ENCODE peak calls at places on chromosomes 3 and 15, in nine cellular contexts. P is A549; Q is IMR-90; D is sigmoid colon; I is adrenal gland; H is effector memory CD4-positive, alpha-beta T cell; B is epithelial cell of prostate; X is psoas muscle; K is fibroblast of lung. T is an unnamed sample.

GRCh38 chr15:77582763-77583162 is 49.9 kb downstream of the LINGO1 start:
- DNase-seq in P (no peak), Q (no peak), D (no peak), I (no peak), H (no peak), B (no peak), X (no peak), K (no peak), T (no peak)

GRCh38 chr3:164186095-164186494 is 892.2 kb downstream of the SI start:
- DNase-seq in P (no peak), Q (no peak), D (no peak), I (no peak), H (no peak), B (no peak), X (no peak), K (no peak), T (no peak)

GRCh38 chr15:69749797-69750196 is 297.2 kb downstream of the RPLP1 start:
- DNase-seq in P (peak; percentile 20), Q (no peak), D (no peak), I (no peak), H (no peak), B (no peak), X (no peak), K (peak; percentile 17), T (no peak)

GRCh38 chr3:52455283-52456168 is at the start of gene NISCH:
- DNase-seq in P (peak; percentile 68), Q (peak; percentile 65), D (peak; percentile 94), I (peak; percentile 84), H (peak; percentile 95), B (no peak), X (peak; percentile 96), K (peak; percentile 66), T (peak; percentile 73)

GRCh38 chr3:172140499-172141391 is 101.4 kb downstream of the FNDC3B start:
- DNase-seq in P (peak; percentile 94), Q (peak; percentile 98), D (peak; percentile 78), I (no peak), H (no peak), B (peak; percentile 93), X (no peak), K (peak; percentile 97), T (no peak)

GRCh38 chr15:84570164-84570692 is 30.6 kb upstream of the ZSCAN2 start:
- DNase-seq in P (peak; percentile 48), Q (no peak), D (peak; percentile 80), I (peak; percentile 65), H (peak; percentile 29), B (no peak), X (peak; percentile 81), K (no peak), T (no peak)

GRCh38 chr3:106945435-106945834 is 431.8 kb upstream of the CCDC54 start:
- DNase-seq in P (no peak), Q (peak; percentile 20), D (no peak), I (no peak), H (no peak), B (no peak), X (no peak), K (peak; percentile 46), T (no peak)

GRCh38 chr3:125589743-125590142 is 5.6 kb downstream of the OSBPL11 start:
- DNase-seq in P (no peak), Q (no peak), D (no peak), I (no peak), H (no peak), B (no peak), X (no peak), K (no peak), T (no peak)

GRCh38 chr3:123764642-123765041 is 119.5 kb downstream of the MYLK start:
- DNase-seq in P (no peak), Q (no peak), D (no peak), I (no peak), H (no peak), B (no peak), X (no peak), K (no peak), T (no peak)

GRCh38 chr3:14508966-14509795 is 31.0 kb downstream of the GRIP2 start:
- DNase-seq in P (peak; percentile 48), Q (peak; percentile 18), D (peak; percentile 74), I (peak; percentile 57), H (peak; percentile 23), B (no peak), X (peak; percentile 88), K (peak; percentile 17), T (no peak)

GRCh38 chr3:188198760-188199327 is 44.9 kb downstream of the LPP start:
- DNase-seq in P (no peak), Q (no peak), D (peak; percentile 91), I (no peak), H (no peak), B (no peak), X (no peak), K (no peak), T (no peak)

GRCh38 chr3:71510485-71510884 is 73.0 kb downstream of the FOXP1 start:
- DNase-seq in P (peak; percentile 46), Q (peak; percentile 64), D (no peak), I (peak; percentile 40), H (no peak), B (no peak), X (no peak), K (peak; percentile 43), T (no peak)

GRCh38 chr3:62727981-62728380 is 147.2 kb downstream of the CADPS start:
- DNase-seq in P (no peak), Q (no peak), D (no peak), I (no peak), H (no peak), B (no peak), X (no peak), K (no peak), T (no peak)

GRCh38 chr3:111803123-111803593 is 55.9 kb upstream of the PHLDB2 start:
- DNase-seq in P (peak; percentile 93), Q (peak; percentile 97), D (peak; percentile 90), I (peak; percentile 64), H (no peak), B (peak; percentile 66), X (peak; percentile 85), K (peak; percentile 99), T (peak; percentile 79)

GRCh38 chr15:64667736-64668161 is 107.6 kb downstream of the RBPMS2 start:
- DNase-seq in P (no peak), Q (peak; percentile 86), D (no peak), I (no peak), H (no peak), B (no peak), X (no peak), K (no peak), T (no peak)

GRCh38 chr15:82648257-82649103 is 1.3 kb upstream of the CPEB1 start:
- DNase-seq in P (no peak), Q (no peak), D (no peak), I (peak; percentile 20), H (no peak), B (no peak), X (no peak), K (peak; percentile 16), T (no peak)

DNA sequence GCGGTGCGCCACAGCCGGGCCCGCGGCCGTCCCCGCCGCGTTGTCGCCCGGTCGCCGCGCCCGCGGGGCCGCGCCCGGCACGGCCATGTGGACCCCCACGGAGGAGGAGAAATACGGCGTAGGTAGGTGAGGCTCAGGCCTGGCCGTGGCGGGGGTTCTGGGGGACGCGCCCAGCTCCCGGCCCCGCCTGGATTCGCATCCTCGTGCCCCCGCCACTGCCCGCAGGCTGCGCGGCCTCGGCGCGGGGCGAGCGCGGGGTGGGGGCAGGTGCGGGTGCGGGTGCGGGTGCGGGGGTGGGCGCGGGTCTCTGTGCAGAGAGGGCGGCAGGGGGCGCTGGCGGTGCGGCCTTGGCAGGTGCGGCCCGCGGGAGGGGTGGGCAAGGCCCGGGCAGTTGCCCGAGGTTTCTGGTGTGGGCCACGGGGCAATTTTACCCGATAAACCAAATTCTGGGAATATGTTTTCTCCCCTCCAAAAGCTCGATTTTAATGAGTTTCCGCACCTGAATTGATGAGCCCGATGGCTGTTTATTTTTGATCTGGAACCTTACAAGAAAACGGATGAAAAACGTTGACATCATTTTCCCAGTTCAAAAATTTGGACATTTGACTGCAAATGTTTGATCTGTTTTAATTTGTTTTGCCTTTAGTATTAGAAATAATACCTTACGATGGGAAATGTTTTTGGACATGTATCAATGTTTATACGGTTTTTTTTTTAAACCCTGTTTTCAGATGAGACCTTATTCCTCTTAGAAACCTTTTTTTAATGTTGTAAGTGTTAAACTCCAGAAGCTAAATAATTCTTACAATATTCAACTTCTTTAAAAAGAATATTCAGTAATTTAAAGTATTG is 678 bp downstream of the DOCK3 start:
- DNase-seq in P (no peak), Q (no peak), D (peak; percentile 72), I (peak; percentile 34), H (peak; percentile 4), B (no peak), X (peak; percentile 64), K (no peak), T (no peak)
- H3K27ac ChIP-seq in P (peak overlapping the region; percentile 95), Q (no peak overlapping the region), D (peak overlapping the region; percentile 51), I (no peak overlapping the region), H (no peak overlapping the region), B (no peak overlapping the region), X (no peak overlapping the region), K (no peak overlapping the region), T (no peak overlapping the region)

GRCh38 chr3:61141697-61142096 is 109.6 kb downstream of the FHIT start:
- DNase-seq in P (no peak), Q (no peak), D (no peak), I (no peak), H (no peak), B (no peak), X (no peak), K (no peak), T (no peak)
- H3K27ac ChIP-seq in P (no peak overlapping the region), Q (no peak overlapping the region), D (no peak overlapping the region), I (no peak overlapping the region), H (no peak overlapping the region), B (no peak overlapping the region), X (no peak overlapping the region), K (no peak overlapping the region), T (no peak overlapping the region)

DNA sequence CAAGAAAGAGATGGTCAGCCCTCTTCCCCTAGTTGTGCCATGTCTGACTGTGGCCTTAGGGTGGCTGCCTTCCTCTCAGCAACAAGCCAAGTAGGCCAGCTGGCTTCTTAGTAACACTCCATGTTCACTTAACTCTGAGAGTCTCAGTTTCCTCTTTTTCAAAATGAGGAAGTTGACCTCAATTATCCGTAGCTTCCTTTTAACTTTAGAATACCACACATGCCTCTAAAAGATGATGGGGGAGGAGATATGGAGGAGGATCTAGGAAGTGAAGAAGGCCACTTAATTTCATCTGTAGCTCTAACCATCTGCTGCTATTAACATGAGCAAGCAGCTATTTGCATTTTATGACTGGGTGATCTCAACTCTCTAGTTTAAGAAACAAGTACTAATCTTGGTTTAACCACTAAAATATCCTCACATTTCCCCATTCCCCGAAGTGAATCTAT is 32.9 kb downstream of the CD200R1L start:
- DNase-seq in P (no peak), Q (peak; percentile 62), D (no peak), I (peak; percentile 25), H (no peak), B (no peak), X (no peak), K (no peak), T (no peak)
- H3K27ac ChIP-seq in P (peak overlapping the region; percentile 82), Q (peak overlapping the region; percentile 84), D (peak overlapping the region; percentile 76), I (no peak overlapping the region), H (no peak overlapping the region), B (peak overlapping the region; percentile 28), X (no peak overlapping the region), K (peak overlapping the region; percentile 32), T (peak overlapping the region; percentile 6)

DNA sequence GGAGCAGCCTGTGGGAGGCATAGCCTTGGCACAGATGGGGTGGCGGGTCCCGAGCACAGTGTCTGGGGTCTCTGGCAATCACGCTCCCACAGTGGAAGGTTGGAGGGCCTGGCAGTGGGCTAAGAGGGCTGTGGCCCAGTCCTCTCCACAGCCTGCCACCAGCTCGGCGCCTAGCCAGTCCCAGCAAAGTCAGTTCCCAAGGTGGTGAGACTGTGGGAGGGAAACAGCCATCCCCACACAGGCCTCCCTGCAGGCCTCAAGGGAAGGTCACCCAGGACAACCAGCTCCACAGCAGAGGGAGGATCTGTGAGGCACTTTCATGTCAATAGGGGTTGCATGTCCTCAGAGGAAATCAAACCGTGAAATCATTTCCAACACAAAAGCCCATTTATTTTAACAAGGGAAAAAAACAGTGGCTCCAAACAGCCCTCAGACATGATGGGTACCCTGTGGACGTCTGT is 27.6 kb upstream of the LIMD1 start:
- DNase-seq in P (no peak), Q (no peak), D (peak; percentile 60), I (no peak), H (no peak), B (no peak), X (no peak), K (no peak), T (no peak)
- H3K27ac ChIP-seq in P (no peak overlapping the region), Q (no peak overlapping the region), D (no peak overlapping the region), I (no peak overlapping the region), H (no peak overlapping the region), B (no peak overlapping the region), X (no peak overlapping the region), K (no peak overlapping the region), T (no peak overlapping the region)

T was measured in thoracic aorta.